ENCODE peak calls at places on chromosomes 2 and 18, in eight cellular contexts. J, M, S, Z, O, I, Y and U are unnamed samples.

GRCh38 chr2:158753561-158754302 is 41.4 kb upstream of the DAPL1 start:
- DNase-seq in S (peak), O (peak), I (peak), M (peak), J (peak), Y (peak), Z (peak), U (peak)

GRCh38 chr18:8153887-8154583 is 455.2 kb upstream of the RAB12 start:
- DNase-seq in O (no peak), I (peak), Z (peak), J (no peak), M (no peak), Y (no peak), S (no peak), U (no peak)

GRCh38 chr2:222926915-222927314 is 66.1 kb downstream of the ACSL3 start:
- DNase-seq in S (no peak), O (no peak), I (no peak), M (no peak), Y (no peak), J (no peak), Z (no peak), U (no peak)

GRCh38 chr2:25286025-25286400 is 55.7 kb downstream of the DNMT3A start:
- DNase-seq in I (no peak), S (peak), Z (no peak), J (peak), M (peak), Y (no peak), O (peak), U (peak)

GRCh38 chr2:45009303-45009927 is at the start of gene SIX2:
- DNase-seq in I (peak), O (peak), Y (peak), J (no peak), S (peak), Z (peak), M (no peak), U (no peak)

GRCh38 chr2:62119313-62119969 is 76.5 kb upstream of the B3GNT2 start:
- DNase-seq in I (no peak), J (peak), Z (no peak), Y (no peak), M (no peak), O (no peak), S (no peak), U (no peak)

GRCh38 chr2:48406096-48406495 is 123.9 kb upstream of the STON1 start:
- DNase-seq in J (no peak), Z (no peak), Y (no peak), S (no peak), I (no peak), M (no peak), O (no peak), U (peak)

GRCh38 chr2:101698419-101699190 is 1.1 kb downstream of the MAP4K4 start:
- DNase-seq in S (peak), Y (no peak), J (no peak), M (peak), O (peak), Z (peak), I (peak), U (peak)

GRCh38 chr2:62410015-62410453 is 96.0 kb downstream of the TMEM17 start:
- DNase-seq in Y (no peak), I (no peak), O (no peak), S (no peak), J (no peak), M (peak), Z (no peak), U (no peak)

GRCh38 chr2:239714116-239714515 is 311.0 kb downstream of the NDUFA10 start:
- DNase-seq in I (no peak), S (no peak), Y (no peak), J (no peak), Z (no peak), M (no peak), O (no peak), U (no peak)

GRCh38 chr2:29012211-29012681 is 31.1 kb downstream of the TOGARAM2 start:
- DNase-seq in I (peak), Z (no peak), Y (no peak), M (peak), S (peak), O (peak), J (peak), U (peak)

GRCh38 chr2:233839447-233839820 is 14.9 kb downstream of the HJURP start:
- DNase-seq in Y (no peak), S (no peak), Z (no peak), I (no peak), J (no peak), M (no peak), O (no peak), U (no peak)

GRCh38 chr2:96099861-96100798 is 16.2 kb downstream of the ADRA2B start:
- DNase-seq in Y (peak), Z (no peak), J (no peak), O (no peak), I (no peak), S (no peak), M (no peak), U (peak)

GRCh38 chr2:68046642-68047240 is 16.1 kb downstream of the C1D start:
- DNase-seq in S (no peak), Y (no peak), J (no peak), M (no peak), I (no peak), O (no peak), Z (no peak), U (no peak)

GRCh38 chr2:27306657-27307544 is 1.3 kb downstream of the UCN start:
- DNase-seq in Z (no peak), I (no peak), Y (peak), M (no peak), O (peak), S (peak), J (no peak), U (no peak)

GRCh38 chr2:2828774-2829368 is 497.8 kb upstream of the MYT1L start:
- DNase-seq in Y (no peak), O (no peak), J (no peak), S (no peak), Z (no peak), M (no peak), I (no peak), U (no peak)

GRCh38 chr2:7530001-7530400 is 612.8 kb downstream of the RNF144A start:
- DNase-seq in I (no peak), Z (peak), M (no peak), O (no peak), Y (no peak), S (no peak), J (no peak), U (no peak)

GRCh38 chr2:195535911-195536522 is 121.0 kb upstream of the SLC39A10 start:
- DNase-seq in S (peak), I (no peak), Y (no peak), O (peak), M (peak), J (peak), Z (no peak), U (peak)

GRCh38 chr2:106065983-106066826 is 127.9 kb downstream of the UXS1 start:
- DNase-seq in M (no peak), S (no peak), Y (peak), O (no peak), Z (no peak), I (no peak), J (no peak), U (no peak)

GRCh38 chr2:227889336-227889735 is 17.9 kb downstream of the DAW1 start:
- DNase-seq in S (no peak), M (no peak), I (no peak), O (no peak), Y (no peak), Z (no peak), J (no peak), U (no peak)

GRCh38 chr2:29954316-29954715 is 32.9 kb upstream of the ALK start:
- DNase-seq in M (no peak), I (no peak), O (no peak), J (no peak), S (no peak), Z (no peak), Y (no peak), U (no peak)

GRCh38 chr2:79105259-79105658 is 15.0 kb upstream of the REG1A start:
- DNase-seq in M (no peak), S (no peak), Y (no peak), Z (no peak), I (no peak), O (no peak), J (no peak), U (no peak)